ENCODE peak calls at places on chromosomes 12 and 14, in eight cellular contexts. One of them, this sample, is unnamed.

GRCh38 chr12:1544991-1545700 is 49.2 kb downstream of the FBXL14 start:
- DNase-seq in HCT116: peak; percentile 4
- DNase-seq in lung: no peak
- DNase-seq in endothelial cell of umbilical vein: peak; percentile 32
- DNase-seq in mammary epithelial cell: no peak
- DNase-seq in pancreas: no peak
- DNase-seq in adrenal gland: no peak
- DNase-seq in astrocyte: no peak
- DNase-seq in this sample: no peak

GRCh38 chr12:59695379-59695778 is 99.5 kb downstream of the SLC16A7 start:
- DNase-seq in endothelial cell of umbilical vein: no peak
- DNase-seq in mammary epithelial cell: peak; percentile 66
- DNase-seq in pancreas: no peak
- DNase-seq in lung: no peak
- DNase-seq in astrocyte: peak; percentile 20
- DNase-seq in HCT116: no peak
- DNase-seq in adrenal gland: no peak
- DNase-seq in this sample: no peak

GRCh38 chr14:68712703-68713370 is 80.0 kb downstream of the ZFP36L1 start:
- DNase-seq in pancreas: no peak
- DNase-seq in astrocyte: no peak
- DNase-seq in lung: no peak
- DNase-seq in endothelial cell of umbilical vein: no peak
- DNase-seq in HCT116: no peak
- DNase-seq in adrenal gland: no peak
- DNase-seq in mammary epithelial cell: no peak
- DNase-seq in this sample: no peak

GRCh38 chr14:22152901-22153300 is 436.1 kb downstream of the DAD1 start:
- DNase-seq in adrenal gland: no peak
- DNase-seq in astrocyte: no peak
- DNase-seq in endothelial cell of umbilical vein: no peak
- DNase-seq in lung: no peak
- DNase-seq in pancreas: no peak
- DNase-seq in mammary epithelial cell: no peak
- DNase-seq in HCT116: no peak
- DNase-seq in this sample: no peak

GRCh38 chr12:10842862-10843261 is 6.4 kb downstream of the PRR4 start:
- DNase-seq in mammary epithelial cell: no peak
- DNase-seq in lung: no peak
- DNase-seq in adrenal gland: no peak
- DNase-seq in pancreas: no peak
- DNase-seq in HCT116: no peak
- DNase-seq in endothelial cell of umbilical vein: no peak
- DNase-seq in astrocyte: no peak
- DNase-seq in this sample: no peak

GRCh38 chr12:51519755-51520154 is 71.3 kb upstream of the SCN8A start:
- DNase-seq in pancreas: no peak
- DNase-seq in lung: no peak
- DNase-seq in HCT116: no peak
- DNase-seq in endothelial cell of umbilical vein: no peak
- DNase-seq in astrocyte: no peak
- DNase-seq in adrenal gland: no peak
- DNase-seq in mammary epithelial cell: no peak
- DNase-seq in this sample: no peak

GRCh38 chr12:55934343-55934742 is 3.4 kb downstream of the DGKA start:
- DNase-seq in HCT116: no peak
- DNase-seq in adrenal gland: no peak
- DNase-seq in mammary epithelial cell: no peak
- DNase-seq in astrocyte: no peak
- DNase-seq in endothelial cell of umbilical vein: no peak
- DNase-seq in pancreas: no peak
- DNase-seq in lung: no peak
- DNase-seq in this sample: no peak

GRCh38 chr14:49959822-49960408 is 67.0 kb downstream of the ARF6 start:
- DNase-seq in mammary epithelial cell: no peak
- DNase-seq in pancreas: no peak
- DNase-seq in lung: no peak
- DNase-seq in endothelial cell of umbilical vein: no peak
- DNase-seq in astrocyte: no peak
- DNase-seq in adrenal gland: no peak
- DNase-seq in HCT116: no peak
- DNase-seq in this sample: no peak

GRCh38 chr14:78767436-78767835 is 597.3 kb downstream of the NRXN3 start:
- DNase-seq in HCT116: no peak
- DNase-seq in astrocyte: peak; percentile 37
- DNase-seq in mammary epithelial cell: no peak
- DNase-seq in pancreas: no peak
- DNase-seq in lung: no peak
- DNase-seq in endothelial cell of umbilical vein: no peak
- DNase-seq in adrenal gland: no peak
- DNase-seq in this sample: no peak

GRCh38 chr12:6826734-6827436 is 1.3 kb upstream of the P3H3 start:
- DNase-seq in lung: no peak
- DNase-seq in astrocyte: no peak
- DNase-seq in mammary epithelial cell: no peak
- DNase-seq in endothelial cell of umbilical vein: no peak
- DNase-seq in adrenal gland: no peak
- DNase-seq in HCT116: no peak
- DNase-seq in pancreas: no peak
- DNase-seq in this sample: no peak
- H3K27me3 ChIP-seq in lung: no peaks in the 10 kb centered on the region
- H3K27me3 ChIP-seq in astrocyte: no peaks in the 10 kb centered on the region
- H3K27me3 ChIP-seq in mammary epithelial cell: peaks cover 27% of the 10 kb centered on the region
- H3K27me3 ChIP-seq in endothelial cell of umbilical vein: peaks cover 3% of the 10 kb centered on the region
- H3K27me3 ChIP-seq in adrenal gland: peaks cover 4% of the 10 kb centered on the region
- H3K27me3 ChIP-seq in HCT116: peaks cover 6% of the 10 kb centered on the region
- H3K27me3 ChIP-seq in pancreas: no peaks in the 10 kb centered on the region
- H3K27me3 ChIP-seq in this sample: no peaks in the 10 kb centered on the region

GRCh38 chr12:113003631-113004030 is 25.3 kb downstream of the OAS2 start:
- DNase-seq in endothelial cell of umbilical vein: no peak
- DNase-seq in astrocyte: no peak
- DNase-seq in mammary epithelial cell: no peak
- DNase-seq in adrenal gland: no peak
- DNase-seq in lung: no peak
- DNase-seq in HCT116: no peak
- DNase-seq in pancreas: no peak
- DNase-seq in this sample: no peak

GRCh38 chr12:113006641-113007040 is 28.3 kb downstream of the OAS2 start:
- DNase-seq in pancreas: no peak
- DNase-seq in endothelial cell of umbilical vein: no peak
- DNase-seq in astrocyte: no peak
- DNase-seq in HCT116: no peak
- DNase-seq in adrenal gland: no peak
- DNase-seq in mammary epithelial cell: no peak
- DNase-seq in lung: no peak
- DNase-seq in this sample: no peak

GRCh38 chr12:113005759-113006158 is 27.4 kb downstream of the OAS2 start:
- DNase-seq in adrenal gland: no peak
- DNase-seq in lung: no peak
- DNase-seq in endothelial cell of umbilical vein: no peak
- DNase-seq in HCT116: peak; percentile 4
- DNase-seq in astrocyte: no peak
- DNase-seq in mammary epithelial cell: no peak
- DNase-seq in pancreas: no peak
- DNase-seq in this sample: no peak

GRCh38 chr12:113010701-113011100 is 32.4 kb downstream of the OAS2 start:
- DNase-seq in lung: no peak
- DNase-seq in astrocyte: no peak
- DNase-seq in pancreas: no peak
- DNase-seq in mammary epithelial cell: no peak
- DNase-seq in adrenal gland: no peak
- DNase-seq in endothelial cell of umbilical vein: peak; percentile 40
- DNase-seq in HCT116: no peak
- DNase-seq in this sample: no peak

GRCh38 chr12:113007166-113007565 is 28.8 kb downstream of the OAS2 start:
- DNase-seq in endothelial cell of umbilical vein: peak; percentile 60
- DNase-seq in mammary epithelial cell: peak; percentile 77
- DNase-seq in adrenal gland: peak; percentile 67
- DNase-seq in astrocyte: peak; percentile 80
- DNase-seq in pancreas: no peak
- DNase-seq in lung: no peak
- DNase-seq in HCT116: peak; percentile 4
- DNase-seq in this sample: no peak
- TF ChIP-seq CTCF in endothelial cell of umbilical vein: no peak
- TF ChIP-seq CTCF in mammary epithelial cell: no peak
- TF ChIP-seq CTCF in adrenal gland: no peak
- TF ChIP-seq CTCF in astrocyte: no peak
- TF ChIP-seq CTCF in pancreas: no peak
- TF ChIP-seq CTCF in lung: no peak
- TF ChIP-seq CTCF in HCT116: no peak
- TF ChIP-seq CTCF in this sample: no peak

GRCh38 chr12:119988440-119988787 is 622 bp upstream of the BICDL1 start:
- DNase-seq in adrenal gland: peak; percentile 34
- DNase-seq in HCT116: no peak
- DNase-seq in pancreas: no peak
- DNase-seq in endothelial cell of umbilical vein: peak; percentile 4
- DNase-seq in astrocyte: peak; percentile 49
- DNase-seq in mammary epithelial cell: no peak
- DNase-seq in lung: no peak
- DNase-seq in this sample: no peak

GRCh38 chr12:119989619-119990381 is 764 bp downstream of the BICDL1 start:
- DNase-seq in HCT116: no peak
- DNase-seq in pancreas: peak; percentile 85
- DNase-seq in endothelial cell of umbilical vein: peak; percentile 55
- DNase-seq in mammary epithelial cell: peak; percentile 69
- DNase-seq in adrenal gland: peak; percentile 76
- DNase-seq in lung: peak; percentile 70
- DNase-seq in astrocyte: peak; percentile 52
- DNase-seq in this sample: peak; percentile 39

GRCh38 chr12:119988788-119989618 is at the start of gene BICDL1:
- DNase-seq in endothelial cell of umbilical vein: peak; percentile 25
- DNase-seq in pancreas: peak; percentile 93
- DNase-seq in astrocyte: peak; percentile 11
- DNase-seq in adrenal gland: peak; percentile 75
- DNase-seq in HCT116: peak; percentile 93
- DNase-seq in mammary epithelial cell: peak; percentile 98
- DNase-seq in lung: peak; percentile 88
- DNase-seq in this sample: peak; percentile 67

GRCh38 chr12:119992129-119992705 is 3.2 kb downstream of the BICDL1 start:
- DNase-seq in lung: no peak
- DNase-seq in pancreas: no peak
- DNase-seq in HCT116: no peak
- DNase-seq in astrocyte: no peak
- DNase-seq in mammary epithelial cell: no peak
- DNase-seq in adrenal gland: no peak
- DNase-seq in endothelial cell of umbilical vein: no peak
- DNase-seq in this sample: no peak

GRCh38 chr12:119990382-119990874 is 1.4 kb downstream of the BICDL1 start:
- DNase-seq in lung: no peak
- DNase-seq in endothelial cell of umbilical vein: no peak
- DNase-seq in astrocyte: no peak
- DNase-seq in adrenal gland: no peak
- DNase-seq in mammary epithelial cell: no peak
- DNase-seq in pancreas: no peak
- DNase-seq in HCT116: no peak
- DNase-seq in this sample: no peak
- H3K4me3 ChIP-seq in lung: no peak overlapping the region
- H3K4me3 ChIP-seq in endothelial cell of umbilical vein: no peak overlapping the region
- H3K4me3 ChIP-seq in astrocyte: no peak overlapping the region
- H3K4me3 ChIP-seq in adrenal gland: no peak overlapping the region
- H3K4me3 ChIP-seq in mammary epithelial cell: peak overlapping the region; percentile 82
- H3K4me3 ChIP-seq in pancreas: no peak overlapping the region
- H3K4me3 ChIP-seq in HCT116: peak overlapping the region; percentile 61
- H3K4me3 ChIP-seq in this sample: peak overlapping the region; percentile 58

DNA sequence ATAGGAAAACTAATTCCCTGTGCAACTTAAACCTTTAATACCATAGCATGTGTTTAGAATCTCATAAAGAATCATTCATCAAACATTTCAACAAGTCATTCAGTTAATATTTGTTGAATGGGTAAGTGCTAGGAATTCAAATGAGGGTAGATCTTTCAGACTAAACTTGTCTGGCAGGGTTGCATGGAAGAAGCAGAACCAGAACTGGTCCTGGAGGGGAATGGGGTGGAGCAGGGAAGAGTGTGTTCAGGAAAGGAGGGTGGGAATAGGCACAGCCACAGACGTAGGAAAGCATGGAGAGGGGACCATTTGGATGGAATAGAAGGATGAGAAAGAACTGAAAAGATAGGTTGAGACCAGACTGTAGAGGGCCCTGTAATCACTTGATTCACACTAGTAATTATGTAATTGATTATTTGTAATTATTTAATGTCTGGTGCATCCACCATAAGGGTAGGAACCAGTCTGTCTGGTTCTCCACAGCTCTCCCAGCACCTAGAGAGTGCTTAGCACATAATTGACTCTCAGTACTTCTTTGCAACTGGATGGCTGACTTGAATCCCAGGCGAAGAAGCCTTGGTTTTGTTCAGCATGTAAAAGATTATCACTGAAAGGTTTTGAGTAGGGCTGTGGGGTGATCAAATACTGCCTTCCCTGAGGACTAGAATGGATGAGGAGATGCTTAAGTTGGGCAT is 3.0 kb upstream of the MAP3K9 start:
- DNase-seq in adrenal gland: no peak
- DNase-seq in pancreas: no peak
- DNase-seq in astrocyte: no peak
- DNase-seq in HCT116: no peak
- DNase-seq in mammary epithelial cell: no peak
- DNase-seq in endothelial cell of umbilical vein: no peak
- DNase-seq in lung: peak; percentile 53
- DNase-seq in this sample: no peak
- H3K27me3 ChIP-seq in adrenal gland: no peaks in the 10 kb centered on the region
- H3K27me3 ChIP-seq in pancreas: no peaks in the 10 kb centered on the region
- H3K27me3 ChIP-seq in astrocyte: peaks cover 8% of the 10 kb centered on the region
- H3K27me3 ChIP-seq in HCT116: no peaks in the 10 kb centered on the region
- H3K27me3 ChIP-seq in mammary epithelial cell: no peaks in the 10 kb centered on the region
- H3K27me3 ChIP-seq in endothelial cell of umbilical vein: peaks cover 41% of the 10 kb centered on the region
- H3K27me3 ChIP-seq in lung: no peaks in the 10 kb centered on the region
- H3K27me3 ChIP-seq in this sample: no peaks in the 10 kb centered on the region

DNA sequence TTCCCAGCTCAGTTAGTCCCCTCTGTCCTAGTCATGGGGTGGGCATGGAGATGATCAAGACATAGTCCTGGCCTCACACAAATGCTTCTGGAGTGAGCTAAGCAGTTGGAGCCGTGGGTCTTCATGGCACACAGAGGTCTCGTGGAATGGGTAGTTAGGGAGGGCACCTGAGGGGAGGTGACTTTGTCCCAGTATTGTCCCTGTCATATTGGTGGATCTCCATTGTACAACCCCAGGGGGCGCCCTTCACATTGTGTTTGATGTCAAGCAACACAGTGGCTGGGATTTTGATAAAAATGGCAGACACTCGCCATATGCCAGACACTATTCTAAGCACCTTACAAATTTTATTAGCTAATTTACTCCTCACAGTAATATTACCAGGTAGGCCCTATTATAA is 175.4 kb upstream of the LHX5 start:
- DNase-seq in HCT116: peak; percentile 8
- DNase-seq in astrocyte: no peak
- DNase-seq in mammary epithelial cell: no peak
- DNase-seq in adrenal gland: no peak
- DNase-seq in pancreas: no peak
- DNase-seq in endothelial cell of umbilical vein: no peak
- DNase-seq in lung: no peak
- DNase-seq in this sample: no peak
- TF ChIP-seq CTCF in HCT116: peak; percentile 49
- TF ChIP-seq CTCF in astrocyte: no peak
- TF ChIP-seq CTCF in mammary epithelial cell: peak; percentile 13
- TF ChIP-seq CTCF in adrenal gland: no peak
- TF ChIP-seq CTCF in pancreas: no peak
- TF ChIP-seq CTCF in endothelial cell of umbilical vein: no peak
- TF ChIP-seq CTCF in lung: no peak
- TF ChIP-seq CTCF in this sample: peak; percentile 46